ENCODE peak calls at places on chromosomes 2 and 18, in nine cellular contexts. M is tibial nerve, B is K562, V is PC-9, D is heart right ventricle, Q is upper lobe of right lung, S is psoas muscle, E is endothelial cell of umbilical vein, X is lung. T is an unnamed sample.
A peak's percentile ranks its signal among the peaks of the same experiment; 100 is the strongest.

GRCh38 chr2:109195193-109196045 is 66.4 kb downstream of the SH3RF3 start:
- DNase-seq in Q (peak; percentile 45), D (peak; percentile 58), B (no peak), S (peak; percentile 80), X (no peak), E (no peak), V (no peak), M (no peak), T (no peak)

GRCh38 chr2:134361648-134362047 is 107.8 kb downstream of the MGAT5 start:
- DNase-seq in S (no peak), B (no peak), V (no peak), X (no peak), M (no peak), E (no peak), D (no peak), Q (no peak), T (no peak)

GRCh38 chr2:10794891-10795290 is 17.7 kb downstream of the PDIA6 start:
- DNase-seq in D (no peak), V (no peak), M (no peak), S (no peak), X (no peak), Q (no peak), E (no peak), B (no peak), T (no peak)

GRCh38 chr2:240655931-240656886 is 26.5 kb downstream of the AQP12B start:
- DNase-seq in E (no peak), M (no peak), D (no peak), Q (no peak), S (no peak), X (peak; percentile 22), B (no peak), V (no peak), T (no peak)

GRCh38 chr2:197993830-197994229 is 189.4 kb downstream of the PLCL1 start:
- DNase-seq in V (no peak), E (no peak), B (no peak), D (no peak), X (no peak), Q (no peak), M (no peak), S (no peak), T (no peak)

GRCh38 chr2:136114392-136114791 is 3.6 kb downstream of the CXCR4 start:
- DNase-seq in E (no peak), M (no peak), Q (no peak), B (no peak), V (no peak), X (no peak), S (no peak), D (no peak), T (no peak)

GRCh38 chr2:98691307-98691706 is 39.6 kb downstream of the MGAT4A start:
- DNase-seq in X (no peak), D (no peak), V (peak; percentile 54), M (no peak), B (no peak), Q (no peak), E (peak; percentile 84), S (no peak), T (no peak)

GRCh38 chr2:183967756-183968155 is 630.6 kb upstream of the ZNF804A start:
- DNase-seq in V (no peak), E (no peak), X (no peak), D (no peak), Q (no peak), M (no peak), S (no peak), B (no peak), T (no peak)

GRCh38 chr2:173874899-173875247 is 90.3 kb downstream of the SP3 start:
- DNase-seq in S (no peak), V (no peak), B (no peak), Q (no peak), E (no peak), M (no peak), D (no peak), X (no peak), T (no peak)

GRCh38 chr18:63454497-63454896 is 22.3 kb upstream of the SERPINB5 start:
- DNase-seq in B (no peak), Q (no peak), S (no peak), X (no peak), V (peak; percentile 93), E (no peak), D (no peak), M (no peak), T (no peak)

GRCh38 chr18:77222464-77222863 is 27.2 kb upstream of the GALR1 start:
- DNase-seq in M (no peak), V (no peak), Q (no peak), X (no peak), B (no peak), S (no peak), E (no peak), D (no peak), T (no peak)

GRCh38 chr2:71466301-71467179 is 13.2 kb downstream of the DYSF start:
- DNase-seq in E (peak; percentile 52), X (no peak), M (no peak), V (peak; percentile 33), D (peak; percentile 71), B (no peak), Q (peak; percentile 71), S (peak; percentile 86), T (peak; percentile 69)

GRCh38 chr2:157488877-157489276 is 45.0 kb upstream of the CYTIP start:
- DNase-seq in D (no peak), V (no peak), E (peak; percentile 57), X (no peak), M (no peak), S (no peak), Q (no peak), B (no peak), T (peak; percentile 86)

GRCh38 chr2:148042219-148042618 is 21.3 kb downstream of the MBD5 start:
- DNase-seq in S (no peak), D (no peak), V (no peak), E (no peak), X (no peak), Q (no peak), M (no peak), B (no peak), T (no peak)

GRCh38 chr18:71242981-71243380 is 954.1 kb downstream of the SOCS6 start:
- DNase-seq in V (no peak), D (no peak), E (no peak), Q (no peak), B (no peak), X (no peak), S (no peak), M (no peak), T (no peak)

GRCh38 chr18:71237636-71238035 is 948.8 kb downstream of the SOCS6 start:
- DNase-seq in Q (no peak), X (no peak), B (no peak), D (no peak), V (no peak), M (no peak), S (no peak), E (no peak), T (no peak)

GRCh38 chr18:71233177-71233576 is 944.3 kb downstream of the SOCS6 start:
- DNase-seq in D (no peak), B (no peak), Q (no peak), X (no peak), M (no peak), S (no peak), E (no peak), V (no peak), T (no peak)

GRCh38 chr18:71239111-71239624 is 950.3 kb downstream of the SOCS6 start:
- DNase-seq in D (no peak), Q (no peak), V (no peak), M (no peak), E (no peak), S (no peak), B (no peak), X (no peak), T (no peak)
- H3K9me3 ChIP-seq in D (no peaks in the 10 kb centered on the region), Q (no peaks in the 10 kb centered on the region), V (peaks cover 3% of the 10 kb centered on the region), M (no peaks in the 10 kb centered on the region), E (no peaks in the 10 kb centered on the region), S (no peaks in the 10 kb centered on the region), B (no peaks in the 10 kb centered on the region), X (no peaks in the 10 kb centered on the region), T (no peaks in the 10 kb centered on the region)

DNA sequence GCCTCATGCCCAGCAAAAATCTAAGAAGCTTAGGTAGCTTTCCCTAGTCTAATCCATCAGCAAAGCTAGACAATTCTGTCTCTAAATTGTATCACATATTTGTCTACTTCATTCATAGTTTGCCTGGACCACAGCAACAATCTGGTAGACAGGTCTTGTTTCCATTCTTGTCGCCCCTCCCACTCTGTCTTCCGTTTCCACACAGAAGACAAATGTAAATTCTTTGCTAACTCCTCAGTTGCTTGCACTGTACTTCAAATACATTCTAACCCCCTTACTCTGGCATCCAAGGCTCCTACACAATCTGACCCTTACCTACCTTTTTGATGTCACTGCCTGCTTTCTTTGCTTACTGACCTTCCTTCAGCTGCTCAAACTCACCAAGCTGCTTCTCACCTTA is 40.1 kb downstream of the THUMPD2 start:
- DNase-seq in E (no peak), M (no peak), B (no peak), D (no peak), V (no peak), X (no peak), S (no peak), Q (no peak), T (no peak)
- H3K4me3 ChIP-seq in E (no peak overlapping the region), M (no peak overlapping the region), B (no peak overlapping the region), D (no peak overlapping the region), V (no peak overlapping the region), X (no peak overlapping the region), S (no peak overlapping the region), Q (no peak overlapping the region), T (no peak overlapping the region)

DNA sequence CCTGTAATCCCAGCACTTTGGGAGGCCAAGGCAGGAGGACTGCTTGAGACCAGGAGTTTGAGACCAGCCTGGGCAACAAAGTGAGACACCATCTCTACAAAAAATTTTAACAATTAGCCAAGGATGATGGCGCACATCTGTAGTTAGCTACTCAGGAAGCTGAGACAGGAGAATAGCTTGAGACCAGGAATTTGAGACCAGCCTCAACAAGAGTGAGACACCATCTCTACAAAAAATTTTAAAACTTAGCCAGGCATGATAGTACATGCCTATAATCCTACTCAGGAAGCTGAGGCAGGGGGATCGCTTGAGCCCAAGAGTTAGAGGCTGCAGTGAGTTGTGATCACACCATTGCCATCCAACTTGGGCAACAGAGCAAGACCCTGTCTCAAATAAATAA is 7.0 kb downstream of the MEMO1 start:
- DNase-seq in D (no peak), Q (no peak), S (no peak), V (no peak), M (no peak), B (no peak), E (no peak), X (no peak), T (no peak)
- H3K4me1 ChIP-seq in D (peaks cover 14% of the 10 kb centered on the region), Q (peaks cover 10% of the 10 kb centered on the region), S (peaks cover 34% of the 10 kb centered on the region), V (peaks cover 49% of the 10 kb centered on the region), M (peaks cover 7% of the 10 kb centered on the region), B (peaks cover 19% of the 10 kb centered on the region), E (peaks cover 13% of the 10 kb centered on the region), X (peaks cover 21% of the 10 kb centered on the region), T (peaks cover 31% of the 10 kb centered on the region)

DNA sequence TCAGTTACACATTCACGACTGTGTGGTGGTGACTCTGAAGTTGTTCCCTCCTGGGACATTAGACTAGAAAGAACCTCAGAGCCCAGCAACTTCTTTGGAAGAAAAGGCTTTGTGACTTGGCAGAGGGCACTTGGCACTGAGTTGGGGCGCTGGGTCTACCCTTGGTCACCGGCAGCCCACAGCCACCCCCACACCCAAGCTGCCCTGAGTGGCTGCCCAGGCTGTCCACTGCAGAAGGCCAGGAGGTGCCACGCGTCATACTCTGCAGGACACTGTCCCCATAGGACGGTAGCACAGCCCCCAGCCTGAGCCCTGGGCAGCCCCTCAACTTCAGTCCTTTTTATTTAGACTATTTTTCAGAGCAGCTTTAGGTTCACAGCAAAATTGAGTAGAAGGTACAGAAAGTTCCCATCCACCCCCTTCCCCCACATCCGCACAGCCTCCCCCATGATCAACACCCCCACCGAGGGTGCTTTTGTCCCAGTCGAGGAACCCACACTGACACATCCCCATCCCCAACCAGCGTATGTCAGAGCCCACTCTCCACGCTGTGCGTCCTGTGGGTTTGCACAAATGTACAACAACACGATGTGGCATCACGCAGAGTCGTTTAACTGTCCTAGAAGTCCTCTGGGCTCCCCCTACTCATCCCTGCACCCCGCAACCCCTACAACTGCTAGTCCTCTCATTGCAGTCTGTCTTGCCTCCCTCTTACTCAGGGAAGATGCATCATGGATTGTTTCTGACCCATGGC is 1.1 kb downstream of the PRLH start:
- DNase-seq in V (no peak), E (no peak), S (no peak), Q (no peak), M (no peak), X (no peak), B (no peak), D (no peak), T (no peak)
- H3K9me3 ChIP-seq in V (no peaks in the 10 kb centered on the region), E (no peaks in the 10 kb centered on the region), S (no peaks in the 10 kb centered on the region), Q (no peaks in the 10 kb centered on the region), M (no peaks in the 10 kb centered on the region), X (no peaks in the 10 kb centered on the region), B (no peaks in the 10 kb centered on the region), D (no peaks in the 10 kb centered on the region), T (no peaks in the 10 kb centered on the region)